ENCODE peak calls at places on chromosomes 16 and 17, in four cellular contexts. A is mucosa of descending colon, M is RPMI7951, P is GM13977. V is an unnamed sample.

GRCh38 chr17:59366773-59367656 is 35.6 kb downstream of the YPEL2 start:
- DNase-seq in A (peak; percentile 81), M (no peak), P (no peak), V (no peak)

GRCh38 chr17:30920282-30920681 is 1.5 kb upstream of the ADAP2 start:
- DNase-seq in A (no peak), M (peak; percentile 26), P (no peak), V (no peak)

GRCh38 chr17:17511293-17511741 is 15.1 kb upstream of the RASD1 start:
- DNase-seq in A (no peak), M (no peak), P (no peak), V (no peak)

GRCh38 chr16:71409038-71409775 is 32.6 kb downstream of the TLE7 start:
- DNase-seq in A (no peak), M (no peak), P (no peak), V (no peak)

GRCh38 chr17:49971848-49972485 is 3.0 kb downstream of the DLX4 start:
- DNase-seq in A (no peak), M (peak; percentile 49), P (no peak), V (no peak)

GRCh38 chr16:53768167-53768566 is 64.2 kb downstream of the FTO start:
- DNase-seq in A (no peak), M (peak; percentile 34), P (no peak), V (no peak)

GRCh38 chr16:85384831-85385462 is 228.2 kb upstream of the GSE1 start:
- DNase-seq in A (peak; percentile 79), M (no peak), P (no peak), V (no peak)

GRCh38 chr16:35788381-35788780 is 2329.0 kb downstream of the TP53TG3F start:
- DNase-seq in A (no peak), M (no peak), P (no peak), V (no peak)

GRCh38 chr17:66420961-66421371 is 118.6 kb downstream of the PRKCA start:
- DNase-seq in A (no peak), M (peak; percentile 18), P (no peak), V (no peak)